ENCODE peak calls at places on chromosomes 5 and 9, in four cellular contexts. C is WERI-Rb-1, X is WTC11, A is gastrocnemius medialis. M is an unnamed sample.

GRCh38 chr9:70362952-70363351 is 51.5 kb downstream of the KLF9 start:
- DNase-seq in X (no peak), C (no peak), A (no peak), M (no peak)

GRCh38 chr9:94916956-94917355 is 190.5 kb downstream of the AOPEP start:
- DNase-seq in X (no peak), A (no peak), C (no peak), M (no peak)

GRCh38 chr5:170625221-170626165 is 121.7 kb downstream of the KCNIP1 start:
- DNase-seq in A (no peak), X (peak), C (no peak), M (no peak)

GRCh38 chr9:131423171-131423581 is 29.3 kb downstream of the PRRC2B start:
- DNase-seq in C (no peak), X (peak), A (peak), M (peak)

GRCh38 chr9:96305171-96305570 is 3.2 kb upstream of the HSD17B3 start:
- DNase-seq in C (no peak), A (no peak), X (no peak), M (no peak)

GRCh38 chr9:83062653-83063527 is at the start of gene RASEF:
- DNase-seq in A (no peak), C (peak), X (peak), M (peak)

GRCh38 chr5:173573126-173573960 is 43.1 kb downstream of the BOD1 start:
- DNase-seq in C (peak), X (peak), A (peak), M (peak)

GRCh38 chr5:127875235-127876021 is 172.2 kb downstream of the CCDC192 start:
- DNase-seq in A (peak), C (peak), X (peak), M (peak)

GRCh38 chr5:19771174-19771835 is 216.7 kb downstream of the CDH18 start:
- DNase-seq in X (no peak), A (no peak), C (no peak), M (no peak)

GRCh38 chr9:6153425-6153824 is 62.2 kb upstream of the IL33 start:
- DNase-seq in A (no peak), C (no peak), X (no peak), M (no peak)

GRCh38 chr5:96565843-96566242 is 96.3 kb upstream of the CAST start:
- DNase-seq in C (no peak), X (no peak), A (no peak), M (no peak)

GRCh38 chr9:88658311-88658822 is 123.4 kb downstream of the NXNL2 start:
- DNase-seq in X (no peak), C (no peak), A (peak), M (no peak)

GRCh38 chr5:45411971-45412612 is 284.1 kb downstream of the HCN1 start:
- DNase-seq in A (no peak), C (no peak), X (no peak), M (no peak)

GRCh38 chr5:72523960-72524582 is 16.9 kb upstream of the ZNF366 start:
- DNase-seq in X (no peak), A (no peak), C (peak), M (no peak)

GRCh38 chr5:134976841-134977240 is 9.1 kb downstream of the CATSPER3 start:
- DNase-seq in X (no peak), A (no peak), C (no peak), M (no peak)

GRCh38 chr5:157050050-157050449 is 8.9 kb downstream of the HAVCR1 start:
- DNase-seq in A (no peak), X (no peak), C (no peak), M (no peak)

GRCh38 chr5:72295539-72295938 is 24.5 kb downstream of the MRPS27 start:
- DNase-seq in A (no peak), C (no peak), X (no peak), M (no peak)

GRCh38 chr5:43652537-43653302 is 49.7 kb downstream of the NNT start:
- DNase-seq in C (no peak), X (no peak), A (peak), M (no peak)

GRCh38 chr9:115025721-115026120 is 92.2 kb downstream of the TNC start:
- DNase-seq in A (no peak), X (no peak), C (no peak), M (no peak)

GRCh38 chr5:133245191-133246052 is 193.6 kb downstream of the HSPA4 start:
- DNase-seq in C (no peak), A (peak), X (no peak), M (no peak)

GRCh38 chr9:129811967-129812363 is 9.0 kb downstream of the TOR1B start:
- DNase-seq in X (no peak), A (no peak), C (peak), M (no peak)

GRCh38 chr9:128190516-128191405 is 611 bp downstream of the CIZ1 start:
- DNase-seq in A (no peak), C (no peak), X (no peak), M (no peak)

GRCh38 chr9:114271556-114272510 is 51.1 kb upstream of the ORM1 start:
- DNase-seq in A (peak), X (peak), C (peak), M (peak)

GRCh38 chr9:116377179-116377790 is 223.7 kb downstream of the PAPPA start:
- DNase-seq in X (no peak), A (no peak), C (no peak), M (no peak)

GRCh38 chr9:98995059-98995665 is 51.5 kb downstream of the COL15A1 start:
- DNase-seq in C (no peak), A (no peak), X (no peak), M (no peak)

GRCh38 chr9:26656003-26656940 is 236.3 kb downstream of the CAAP1 start:
- DNase-seq in X (peak), C (peak), A (no peak), M (peak)

GRCh38 chr5:175709276-175709781 is 51.5 kb downstream of the HRH2 start:
- DNase-seq in A (no peak), C (no peak), X (peak), M (no peak)

GRCh38 chr5:151171521-151171920 is 13.9 kb upstream of the ANXA6 start:
- DNase-seq in A (no peak), X (no peak), C (no peak), M (no peak)

GRCh38 chr5:172005708-172006377 is 595 bp downstream of the FBXW11 start:
- DNase-seq in C (peak), A (peak), X (peak), M (peak)

GRCh38 chr9:114721491-114722362 is 39.7 kb upstream of the TEX48 start:
- DNase-seq in X (no peak), C (peak), A (no peak), M (no peak)

M was measured in glutamatergic neuron.